ENCODE peak calls at places on chromosomes 13 and 19, in ten cellular contexts. X, D, Z, E, I, Q, T, R, M and J are unnamed samples.
A peak's percentile ranks its signal among the peaks of the same experiment; 100 is the strongest.

GRCh38 chr19:3668331-3669133 is 31.7 kb downstream of the PIP5K1C start:
- DNase-seq in X (no peak), D (no peak), Z (no peak), E (no peak), I (no peak), Q (no peak), T (no peak), R (no peak), M (no peak), J (no peak)

GRCh38 chr19:47512183-47512947 is 2.5 kb downstream of the NAPA start:
- DNase-seq in X (no peak), D (no peak), Z (no peak), E (peak; percentile 30), I (peak; percentile 77), Q (no peak), T (no peak), R (no peak), M (peak; percentile 85), J (no peak)

GRCh38 chr19:36051236-36051635 is 2.8 kb downstream of the THAP8 start:
- DNase-seq in X (no peak), D (no peak), Z (peak; percentile 89), E (no peak), I (no peak), Q (peak; percentile 48), T (no peak), R (peak; percentile 67), M (peak; percentile 17), J (peak; percentile 65)

GRCh38 chr13:113383089-113383488 is 19.2 kb upstream of the GRTP1 start:
- DNase-seq in X (no peak), D (no peak), Z (no peak), E (no peak), I (peak; percentile 1), Q (no peak), T (no peak), R (no peak), M (no peak), J (no peak)

GRCh38 chr13:80469841-80470378 is 129.0 kb upstream of the SPRY2 start:
- DNase-seq in X (no peak), D (peak; percentile 4), Z (no peak), E (no peak), I (peak; percentile 60), Q (no peak), T (no peak), R (no peak), M (peak; percentile 2), J (no peak)

GRCh38 chr13:27607125-27607524 is 13.2 kb downstream of the LNX2 start:
- DNase-seq in X (no peak), D (no peak), Z (no peak), E (peak; percentile 7), I (no peak), Q (no peak), T (no peak), R (no peak), M (peak; percentile 73), J (no peak)

GRCh38 chr13:107035778-107036177 is 467.8 kb upstream of the ARGLU1 start:
- DNase-seq in X (no peak), D (no peak), Z (no peak), E (no peak), I (no peak), Q (no peak), T (no peak), R (no peak), M (no peak), J (no peak)

GRCh38 chr19:1566392-1567115 is 1.6 kb downstream of the MEX3D start:
- DNase-seq in X (no peak), D (peak; percentile 92), Z (peak; percentile 89), E (peak; percentile 62), I (peak; percentile 68), Q (no peak), T (no peak), R (peak; percentile 94), M (peak; percentile 81), J (peak; percentile 85)

GRCh38 chr19:49390131-49390977 is 2.3 kb downstream of the KASH5 start:
- DNase-seq in X (no peak), D (no peak), Z (no peak), E (no peak), I (no peak), Q (no peak), T (no peak), R (no peak), M (no peak), J (peak; percentile 81)

GRCh38 chr13:58202099-58202498 is 570.6 kb downstream of the PCDH17 start:
- DNase-seq in X (no peak), D (no peak), Z (no peak), E (no peak), I (no peak), Q (no peak), T (no peak), R (no peak), M (no peak), J (no peak)

GRCh38 chr19:51020988-51021651 is 1.6 kb upstream of the KLK10 start:
- DNase-seq in X (no peak), D (peak; percentile 60), Z (peak; percentile 79), E (peak; percentile 9), I (no peak), Q (no peak), T (no peak), R (peak; percentile 74), M (peak; percentile 39), J (peak; percentile 61)

GRCh38 chr13:94232956-94233355 is 246.5 kb downstream of the DCT start:
- DNase-seq in X (no peak), D (no peak), Z (no peak), E (no peak), I (no peak), Q (no peak), T (no peak), R (no peak), M (no peak), J (no peak)

GRCh38 chr19:44648536-44649370 is 5.0 kb downstream of the PVR start:
- DNase-seq in X (no peak), D (no peak), Z (no peak), E (peak; percentile 77), I (no peak), Q (no peak), T (no peak), R (no peak), M (no peak), J (no peak)

GRCh38 chr19:58182577-58182988 is 278 bp upstream of the ZNF274 start:
- DNase-seq in X (peak; percentile 73), D (peak; percentile 92), Z (no peak), E (no peak), I (no peak), Q (no peak), T (peak; percentile 96), R (no peak), M (no peak), J (peak; percentile 86)

GRCh38 chr19:31149306-31149975 is 199.8 kb downstream of the TSHZ3 start:
- DNase-seq in X (no peak), D (no peak), Z (no peak), E (no peak), I (no peak), Q (no peak), T (no peak), R (peak; percentile 56), M (no peak), J (no peak)